ENCODE peak calls at places on chromosomes 4 and X, in eight cellular contexts. B is endothelial cell of umbilical vein, D is gastrocnemius medialis, A is K562, W is GM12892, X is H1, P is adrenal gland, F is GM12878. V is an unnamed sample.

GRCh38 chrX:103919336-103919682 is 43.1 kb upstream of the TMSB15B start:
- DNase-seq in A (no peak), X (no peak), B (no peak), F (no peak), P (peak), D (no peak), W (no peak), V (peak)

GRCh38 chr4:100348472-100348871 is 158.2 kb upstream of the DDIT4L start:
- DNase-seq in D (no peak), A (no peak), P (no peak), X (no peak), F (no peak), W (no peak), B (peak), V (no peak)

GRCh38 chrX:13891367-13892146 is 74.7 kb upstream of the GPM6B start:
- DNase-seq in P (no peak), F (no peak), D (no peak), B (no peak), X (no peak), W (no peak), A (no peak), V (no peak)

GRCh38 chr4:176789955-176790354 is 2.8 kb downstream of the VEGFC start:
- DNase-seq in B (peak), D (no peak), F (no peak), W (no peak), P (peak), X (no peak), A (peak), V (peak)

GRCh38 chr4:171265190-171265818 is 547.9 kb upstream of the GALNTL6 start:
- DNase-seq in A (no peak), D (no peak), X (no peak), B (no peak), P (no peak), F (no peak), W (no peak), V (no peak)

GRCh38 chr4:21469438-21470032 is 479.0 kb downstream of the KCNIP4 start:
- DNase-seq in D (no peak), W (no peak), A (no peak), F (no peak), B (peak), X (no peak), P (no peak), V (no peak)

GRCh38 chr4:30716671-30717207 is 3.4 kb upstream of the PCDH7 start:
- DNase-seq in P (no peak), A (no peak), X (no peak), W (no peak), B (peak), D (no peak), F (no peak), V (no peak)

GRCh38 chr4:15341022-15341732 is 86.7 kb upstream of the C1QTNF7 start:
- DNase-seq in F (no peak), A (no peak), P (no peak), B (no peak), D (no peak), W (no peak), X (no peak), V (no peak)

GRCh38 chr4:16596267-16596666 is 302.2 kb downstream of the LDB2 start:
- DNase-seq in W (no peak), P (no peak), D (no peak), F (no peak), B (no peak), A (no peak), X (no peak), V (no peak)

GRCh38 chr4:53601251-53601764 is 10.0 kb upstream of the LNX1 start:
- DNase-seq in W (no peak), X (peak), P (no peak), F (no peak), B (peak), A (peak), D (no peak), V (no peak)

GRCh38 chr4:136012250-136012649 is 1520.0 kb downstream of the PCDH18 start:
- DNase-seq in A (no peak), X (no peak), W (no peak), P (no peak), F (no peak), D (no peak), B (no peak), V (no peak)

GRCh38 chr4:29852537-29852936 is 867.6 kb upstream of the PCDH7 start:
- DNase-seq in B (no peak), F (no peak), A (no peak), X (no peak), D (no peak), P (no peak), W (no peak), V (no peak)

GRCh38 chr4:526189-526909 is 27.3 kb downstream of the PIGG start:
- DNase-seq in B (no peak), A (no peak), F (no peak), P (no peak), W (no peak), D (no peak), X (no peak), V (no peak)

GRCh38 chr4:113760094-113760851 is 1.3 kb downstream of the CAMK2D start:
- DNase-seq in W (no peak), F (no peak), P (peak), B (peak), D (peak), A (no peak), X (no peak), V (peak)

GRCh38 chr4:113762061-113762850 is 718 bp upstream of the CAMK2D start:
- DNase-seq in W (peak), F (peak), D (peak), B (peak), P (peak), X (peak), A (peak), V (peak)

GRCh38 chr4:113762851-113763172 is 1.3 kb upstream of the CAMK2D start:
- DNase-seq in P (no peak), F (no peak), B (no peak), A (no peak), W (no peak), D (no peak), X (no peak), V (no peak)

GRCh38 chr4:113760852-113761681 is 471 bp downstream of the CAMK2D start:
- DNase-seq in F (no peak), P (peak), B (peak), D (peak), X (peak), W (peak), A (no peak), V (peak)

DNA sequence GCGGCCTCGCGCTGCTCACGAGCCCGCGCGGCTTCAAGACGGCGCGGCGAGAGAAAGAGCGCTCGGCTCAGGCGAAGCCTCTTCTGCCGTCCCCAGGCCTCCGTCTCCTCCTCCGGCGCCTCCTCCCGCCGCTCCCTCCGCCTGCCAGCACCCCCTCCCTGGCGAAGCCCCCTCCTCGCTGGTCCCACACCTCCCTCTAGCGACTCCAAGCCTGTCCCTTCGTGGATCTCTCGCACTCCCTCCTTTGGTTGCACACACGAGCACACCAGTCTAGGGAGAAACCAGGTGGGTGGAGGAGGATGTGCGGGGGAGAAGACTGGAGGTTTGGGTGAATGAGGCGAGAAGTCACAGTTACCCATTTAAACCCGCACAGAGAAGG is at the start of gene CAMK2D:
- DNase-seq in P (peak), B (peak), F (peak), W (peak), A (no peak), X (peak), D (peak), V (peak)
- TF ChIP-seq POLR2A in P (peak), B (no peak), F (no peak), W (no peak), A (no peak), X (no peak), D (peak), V (peak)

DNA sequence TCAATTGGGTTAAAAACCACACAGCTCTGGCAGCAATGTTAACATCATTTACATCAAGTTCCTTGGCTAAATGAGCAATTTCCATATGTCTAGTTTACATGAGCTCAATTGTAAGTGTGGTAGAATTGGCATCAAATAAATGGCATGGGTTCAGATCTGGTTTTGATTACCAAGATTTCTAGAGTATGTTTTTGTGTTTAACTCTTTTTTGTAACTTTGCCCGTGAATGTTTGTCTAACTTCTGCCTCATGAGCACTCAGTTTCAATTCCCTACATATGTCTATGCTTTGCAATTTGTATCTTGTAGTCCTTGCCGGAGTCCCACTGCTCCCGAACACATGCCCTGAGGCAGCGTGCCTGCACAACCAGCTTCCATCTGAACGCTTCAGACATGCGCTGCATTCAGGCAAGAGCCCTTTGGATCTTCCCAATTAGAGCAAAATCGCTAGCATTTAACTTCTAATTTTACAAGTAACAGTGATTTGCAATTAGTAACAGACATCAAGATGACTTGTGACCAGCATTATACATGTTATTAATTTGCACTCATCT is 644.4 kb downstream of the TRIML1 start:
- DNase-seq in W (no peak), A (no peak), F (no peak), P (no peak), D (no peak), B (no peak), X (no peak), V (no peak)
- TF ChIP-seq POLR2A in W (no peak), A (no peak), F (no peak), P (no peak), D (no peak), B (no peak), X (no peak), V (no peak)

GRCh38 chr4:56977321-56978012 is at the start of gene NOA1:
- DNase-seq in B (peak), P (peak), F (peak), D (peak), X (peak), A (peak), W (peak), V (peak)
- TF ChIP-seq POLR2A in B (peak), P (peak), F (peak), D (peak), X (no peak), A (peak), W (peak), V (peak)

GRCh38 chr4:38870098-38870850 is 2.7 kb downstream of the FAM114A1 start:
- DNase-seq in D (no peak), A (no peak), W (no peak), X (no peak), F (no peak), P (peak), B (no peak), V (no peak)
- TF ChIP-seq POLR2A in D (no peak), A (no peak), W (no peak), X (no peak), F (no peak), P (no peak), B (no peak), V (no peak)